ENCODE peak calls at places on chromosomes 13 and 19, in ten cellular contexts. D is heart right ventricle, Q is cardiac muscle cell, F is lower lobe of right lung, Z is AG04450, T is tibial nerve, S is adrenal gland, C is right lobe of liver, I is psoas muscle, K is left lung. R is an unnamed sample.

GRCh38 chr19:28242317-28242927 is 970.5 kb downstream of the UQCRFS1 start:
- DNase-seq in Z (no peak), T (peak; percentile 32), D (peak; percentile 7), Q (peak; percentile 62), S (peak; percentile 16), F (no peak), C (no peak), I (no peak), K (no peak), R (no peak)

GRCh38 chr13:40377783-40378182 is 288.7 kb downstream of the FOXO1 start:
- DNase-seq in Q (no peak), C (no peak), I (no peak), K (no peak), F (no peak), T (no peak), Z (no peak), D (no peak), S (no peak), R (no peak)

GRCh38 chr19:10797078-10797477 is 38.9 kb downstream of the TMED1 start:
- DNase-seq in I (no peak), D (no peak), S (no peak), K (no peak), Q (no peak), C (no peak), Z (no peak), T (no peak), F (no peak), R (peak; percentile 17)

GRCh38 chr19:48715276-48715675 is 4.2 kb downstream of the MAMSTR start:
- DNase-seq in C (no peak), Q (no peak), K (no peak), D (peak; percentile 32), F (peak; percentile 49), T (no peak), S (peak; percentile 67), I (peak; percentile 59), Z (no peak), R (no peak)

GRCh38 chr13:80363890-80364503 is 23.1 kb upstream of the SPRY2 start:
- DNase-seq in C (no peak), Q (no peak), I (no peak), K (no peak), F (no peak), D (no peak), Z (no peak), T (no peak), S (no peak), R (no peak)

GRCh38 chr19:38210458-38210987 is 13.5 kb downstream of the DPF1 start:
- DNase-seq in F (no peak), Q (peak; percentile 67), K (peak; percentile 67), T (no peak), Z (no peak), D (peak; percentile 62), S (peak; percentile 36), I (peak; percentile 85), C (no peak), R (no peak)

GRCh38 chr19:48529156-48529555 is 17.5 kb upstream of the LMTK3 start:
- DNase-seq in Q (no peak), T (no peak), C (no peak), S (no peak), I (no peak), F (no peak), Z (no peak), K (no peak), D (no peak), R (no peak)

GRCh38 chr13:103935117-103935516 is 868.9 kb upstream of the SLC10A2 start:
- DNase-seq in D (no peak), Z (no peak), F (no peak), T (no peak), Q (no peak), I (no peak), K (no peak), C (no peak), S (no peak), R (no peak)

GRCh38 chr19:49896863-49897621 is at the start of gene IL4I1:
- DNase-seq in C (no peak), S (no peak), F (no peak), I (no peak), D (no peak), T (peak; percentile 36), Z (no peak), K (peak; percentile 68), Q (no peak), R (peak; percentile 41)

GRCh38 chr13:26280295-26280694 is 26.4 kb downstream of the CDK8 start:
- DNase-seq in Q (no peak), I (no peak), Z (no peak), F (no peak), D (no peak), T (no peak), K (no peak), S (no peak), C (no peak), R (no peak)

GRCh38 chr19:41308450-41309224 is 1.3 kb upstream of the CCDC97 start:
- DNase-seq in T (peak; percentile 100), D (peak; percentile 95), C (peak; percentile 89), Q (peak; percentile 91), S (peak; percentile 94), Z (peak; percentile 69), K (peak; percentile 90), I (peak; percentile 97), F (peak; percentile 94), R (peak; percentile 89)

GRCh38 chr19:46924874-46925547 is 64.2 kb downstream of the ARHGAP35 start:
- DNase-seq in F (no peak), C (no peak), S (no peak), D (peak; percentile 27), Q (no peak), Z (no peak), T (no peak), I (no peak), K (no peak), R (no peak)

GRCh38 chr13:102195566-102196462 is 206.0 kb downstream of the FGF14 start:
- DNase-seq in D (no peak), Q (no peak), T (no peak), C (no peak), S (no peak), Z (no peak), I (no peak), K (no peak), F (no peak), R (no peak)

GRCh38 chr19:4172861-4173473 is 9.4 kb downstream of the SIRT6 start:
- DNase-seq in C (peak; percentile 80), I (peak; percentile 82), Z (no peak), S (peak; percentile 77), D (peak; percentile 56), Q (peak; percentile 89), T (peak; percentile 21), F (peak; percentile 60), K (peak; percentile 40), R (peak; percentile 67)

GRCh38 chr19:35354898-35355297 is 3.4 kb upstream of the FFAR3 start:
- DNase-seq in T (no peak), Q (no peak), Z (no peak), K (no peak), D (no peak), F (peak; percentile 11), C (no peak), S (no peak), I (no peak), R (no peak)

GRCh38 chr13:49216334-49216733 is 3.8 kb upstream of the MLNR start:
- DNase-seq in D (no peak), I (no peak), Z (no peak), F (no peak), T (no peak), S (no peak), Q (no peak), K (no peak), C (no peak), R (no peak)

DNA sequence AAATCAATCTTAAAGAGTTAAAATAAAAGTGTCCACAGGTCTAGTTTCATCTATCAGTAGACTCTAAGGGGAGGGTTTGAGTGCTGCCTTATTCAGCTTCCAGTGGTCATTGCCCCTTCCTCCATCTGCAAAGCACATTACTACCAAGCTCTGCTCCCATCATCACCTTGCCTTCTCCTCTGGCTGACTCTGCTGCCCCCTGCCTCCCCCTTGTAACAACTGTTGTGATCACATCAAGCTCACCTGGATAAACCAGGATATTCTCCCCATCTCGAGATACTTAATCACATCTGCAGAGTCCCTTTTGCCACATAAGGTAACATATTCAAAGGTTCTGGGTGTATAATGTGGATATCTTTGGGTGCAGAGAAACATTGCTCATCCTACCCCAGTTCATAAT is 43.3 kb upstream of the GPC6 start:
- DNase-seq in S (no peak), F (no peak), K (no peak), T (no peak), D (no peak), Q (no peak), C (no peak), Z (no peak), I (no peak), R (no peak)
- TF ChIP-seq CTCF in S (no peak), F (no peak), K (no peak), T (no peak), D (no peak), Q (no peak), C (no peak), Z (no peak), I (no peak), R (no peak)

DNA sequence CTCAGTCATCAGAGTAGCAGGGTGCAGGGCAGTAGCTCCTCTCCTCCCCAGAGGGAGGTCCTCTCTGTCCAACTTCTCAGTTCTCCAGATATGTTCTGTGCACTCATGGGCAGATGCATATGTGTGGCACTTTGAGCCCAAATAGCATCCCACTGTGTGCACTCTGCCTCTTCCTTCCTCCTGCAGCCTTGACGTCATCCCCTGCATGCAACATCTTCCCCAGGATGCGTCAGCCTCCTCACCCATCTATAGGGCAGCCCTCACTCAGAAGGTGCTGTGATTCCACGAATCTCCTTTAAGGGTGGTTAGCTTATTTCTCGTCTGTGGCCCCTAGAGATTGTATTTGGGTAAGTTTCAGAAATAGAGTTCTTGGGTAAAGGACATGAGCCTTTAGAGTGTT is 22.1 kb upstream of the CRTC1 start:
- DNase-seq in K (no peak), S (no peak), D (no peak), T (no peak), Z (no peak), Q (no peak), C (no peak), F (no peak), I (no peak), R (no peak)
- H3K27ac ChIP-seq in K (no peak overlapping the region), S (no peak overlapping the region), D (peak overlapping the region; percentile 89), T (peak overlapping the region; percentile 94), Z (no peak overlapping the region), Q (no peak overlapping the region), C (no peak overlapping the region), F (peak overlapping the region; percentile 70), I (peak overlapping the region; percentile 89), R (no peak overlapping the region)

GRCh38 chr13:111005364-111005763 is 90.5 kb upstream of the ANKRD10 start:
- DNase-seq in Q (no peak), T (no peak), S (no peak), Z (no peak), C (no peak), F (no peak), D (no peak), I (no peak), K (no peak), R (no peak)
- H3K27me3 ChIP-seq in Q (peaks cover 3% of the 10 kb centered on the region), T (no peaks in the 10 kb centered on the region), S (no peaks in the 10 kb centered on the region), Z (no peaks in the 10 kb centered on the region), C (no peaks in the 10 kb centered on the region), F (no peaks in the 10 kb centered on the region), D (no peaks in the 10 kb centered on the region), I (no peaks in the 10 kb centered on the region), K (no peaks in the 10 kb centered on the region), R (no peaks in the 10 kb centered on the region)

DNA sequence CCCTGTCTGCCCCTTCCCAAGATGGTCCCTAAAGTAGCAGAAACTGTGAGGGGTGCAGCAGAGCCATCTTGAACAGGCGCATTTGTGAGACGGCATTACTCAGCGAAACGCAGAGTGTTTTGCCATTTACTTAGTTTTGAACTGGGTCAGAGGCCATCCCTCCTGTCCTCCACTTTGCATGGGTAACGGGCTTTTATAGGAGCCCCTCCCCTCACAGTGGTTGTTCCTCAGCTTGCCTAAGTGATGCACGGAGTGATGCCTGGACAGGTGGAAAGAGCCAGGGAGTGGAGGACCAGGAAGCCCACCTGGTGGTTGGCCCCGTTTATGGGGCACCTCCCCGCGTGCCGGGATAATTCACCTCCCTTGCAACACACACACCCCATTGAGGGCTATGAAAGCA is 68.0 kb upstream of the C1QTNF9 start:
- DNase-seq in I (no peak), T (no peak), C (no peak), F (no peak), K (no peak), D (no peak), S (no peak), Z (no peak), Q (no peak), R (no peak)
- TF ChIP-seq CTCF in I (no peak), T (no peak), C (no peak), F (no peak), K (no peak), D (no peak), S (no peak), Z (no peak), Q (no peak), R (no peak)

R was measured in CD4-positive, alpha-beta T cell.